ENCODE peak calls at places on chromosomes 16 and 17, in nine cellular contexts. B is activated naive CD8-positive, alpha-beta T cell treated with anti-CD3 and anti-CD28 coated beads for 36 hours; Q is stimulated activated CD4-positive, alpha-beta T cell treated with anti-CD3 and anti-CD28 coated beads, Interleukin-4, amount 100 ng/mL, for 24 hours; L is MG63; M is effector CD4-positive, alpha-beta T cell; H is CD8-positive, alpha-beta T cell; E is HEK293T; W is T-helper 1 cell; R is SHP77 treated with DMSO at 0.1 percent for 48 hours. Y is an unnamed sample.

GRCh38 chr17:43572368-43572980 is 26.3 kb upstream of the ETV4 start:
- DNase-seq in B (no peak), Q (no peak), L (no peak), M (no peak), H (no peak), E (no peak), W (no peak), R (no peak), Y (no peak)

GRCh38 chr17:34579017-34579946 is at the start of gene TMEM132E:
- DNase-seq in B (peak; percentile 12), Q (peak; percentile 6), L (no peak), M (no peak), H (no peak), E (peak; percentile 19), W (no peak), R (no peak), Y (no peak)

GRCh38 chr16:69463876-69464275 is 39.5 kb downstream of the CYB5B start:
- DNase-seq in B (no peak), Q (no peak), L (no peak), M (no peak), H (no peak), E (no peak), W (no peak), R (no peak), Y (no peak)

GRCh38 chr16:11526921-11527320 is 59.8 kb downstream of the LITAF start:
- DNase-seq in B (no peak), Q (no peak), L (no peak), M (no peak), H (no peak), E (no peak), W (no peak), R (no peak), Y (no peak)

GRCh38 chr17:74779948-74780400 is 3.8 kb upstream of the NAT9 start:
- DNase-seq in B (peak; percentile 75), Q (peak; percentile 67), L (no peak), M (peak; percentile 51), H (peak; percentile 44), E (no peak), W (no peak), R (no peak), Y (no peak)

GRCh38 chr16:75224281-75224680 is 5.5 kb downstream of the CTRB1 start:
- DNase-seq in B (no peak), Q (no peak), L (no peak), M (no peak), H (no peak), E (no peak), W (no peak), R (no peak), Y (no peak)

GRCh38 chr16:11566398-11566797 is 20.3 kb downstream of the LITAF start:
- DNase-seq in B (no peak), Q (no peak), L (no peak), M (no peak), H (no peak), E (no peak), W (no peak), R (no peak), Y (no peak)

GRCh38 chr17:29582767-29583166 is 6.7 kb downstream of the GIT1 start:
- DNase-seq in B (no peak), Q (no peak), L (no peak), M (no peak), H (no peak), E (no peak), W (no peak), R (no peak), Y (no peak)

GRCh38 chr16:68021490-68021889 is 1.5 kb downstream of the DDX28 start:
- DNase-seq in B (no peak), Q (no peak), L (no peak), M (no peak), H (no peak), E (no peak), W (no peak), R (no peak), Y (no peak)

GRCh38 chr16:89422527-89422904 is 67.8 kb downstream of the ANKRD11 start:
- DNase-seq in B (peak; percentile 45), Q (peak; percentile 58), L (no peak), M (no peak), H (no peak), E (no peak), W (no peak), R (no peak), Y (no peak)

GRCh38 chr17:9726291-9726690 is 65.1 kb downstream of the DHRS7C start:
- DNase-seq in B (no peak), Q (no peak), L (no peak), M (no peak), H (no peak), E (no peak), W (no peak), R (no peak), Y (no peak)

GRCh38 chr16:17440131-17440530 is 30.6 kb downstream of the XYLT1 start:
- DNase-seq in B (no peak), Q (no peak), L (no peak), M (no peak), H (no peak), E (no peak), W (no peak), R (no peak), Y (no peak)

GRCh38 chr17:14101976-14102375 is 32.7 kb downstream of the COX10 start:
- DNase-seq in B (no peak), Q (no peak), L (no peak), M (no peak), H (no peak), E (no peak), W (no peak), R (no peak), Y (no peak)

GRCh38 chr17:42679001-42679491 is 2.3 kb upstream of the PLEKHH3 start:
- DNase-seq in B (peak; percentile 59), Q (peak; percentile 39), L (no peak), M (no peak), H (no peak), E (no peak), W (no peak), R (peak; percentile 45), Y (no peak)